ENCODE peak calls at places on chromosome 2, in five cellular contexts. A is neural progenitor cell, V is aorta, R is stomach, I is heart left ventricle. U is an unnamed sample.

GRCh38 chr2:37231251-37232130 is at the start of the genes CEBPZ and NDUFAF7:
- DNase-seq in A (peak; percentile 90), V (peak; percentile 96), R (peak; percentile 91), I (peak; percentile 94), U (peak; percentile 96)

GRCh38 chr2:223868005-223868404 is 30.6 kb upstream of the AP1S3 start:
- DNase-seq in A (no peak), V (no peak), R (no peak), I (no peak), U (no peak)

GRCh38 chr2:4354164-4354563 is 650.8 kb downstream of the DCDC2C start:
- DNase-seq in A (no peak), V (no peak), R (no peak), I (no peak), U (no peak)

GRCh38 chr2:207952564-207953345 is 72.6 kb downstream of the PLEKHM3 start:
- DNase-seq in A (no peak), V (no peak), R (no peak), I (no peak), U (peak; percentile 57)

GRCh38 chr2:24840164-24840869 is 47.1 kb downstream of the CENPO start:
- DNase-seq in A (no peak), V (peak; percentile 52), R (no peak), I (no peak), U (no peak)

GRCh38 chr2:217964658-217965161 is 38.1 kb downstream of the TNS1 start:
- DNase-seq in A (peak; percentile 33), V (peak; percentile 64), R (no peak), I (peak; percentile 37), U (peak; percentile 6)

GRCh38 chr2:182715121-182715895 is 749 bp upstream of the DNAJC10 start:
- DNase-seq in A (no peak), V (no peak), R (no peak), I (no peak), U (peak; percentile 27)

GRCh38 chr2:123073956-123074355 is 951.1 kb upstream of the CNTNAP5 start:
- DNase-seq in A (no peak), V (no peak), R (no peak), I (no peak), U (no peak)

GRCh38 chr2:61632276-61633169 is 94.4 kb upstream of the XPO1 start:
- DNase-seq in A (peak; percentile 22), V (no peak), R (no peak), I (no peak), U (peak; percentile 21)

GRCh38 chr2:231182500-231182899 is 15.9 kb upstream of the ARMC9 start:
- DNase-seq in A (no peak), V (no peak), R (peak; percentile 22), I (no peak), U (no peak)

GRCh38 chr2:221572821-221573429 is 821 bp upstream of the EPHA4 start:
- DNase-seq in A (peak; percentile 82), V (peak; percentile 73), R (peak; percentile 44), I (peak; percentile 54), U (peak; percentile 29)

GRCh38 chr2:41414486-41415230 is 633.2 kb upstream of the PKDCC start:
- DNase-seq in A (peak; percentile 83), V (no peak), R (no peak), I (peak; percentile 25), U (peak; percentile 21)

GRCh38 chr2:78351208-78351607 is 674.3 kb upstream of the REG3G start:
- DNase-seq in A (peak; percentile 4), V (no peak), R (no peak), I (no peak), U (no peak)

GRCh38 chr2:43035922-43036321 is 190.5 kb downstream of the ZFP36L2 start:
- DNase-seq in A (no peak), V (no peak), R (no peak), I (no peak), U (no peak)

GRCh38 chr2:203583696-203584095 is 48.6 kb upstream of the RAPH1 start:
- DNase-seq in A (no peak), V (peak; percentile 78), R (no peak), I (peak; percentile 62), U (no peak)

GRCh38 chr2:228763600-228763999 is 507.5 kb downstream of the PID1 start:
- DNase-seq in A (peak; percentile 80), V (no peak), R (no peak), I (no peak), U (no peak)
- H3K4me1 ChIP-seq in A (no peaks in the 10 kb centered on the region), V (no peaks in the 10 kb centered on the region), R (no peaks in the 10 kb centered on the region), I (no peaks in the 10 kb centered on the region), U (no peaks in the 10 kb centered on the region)

DNA sequence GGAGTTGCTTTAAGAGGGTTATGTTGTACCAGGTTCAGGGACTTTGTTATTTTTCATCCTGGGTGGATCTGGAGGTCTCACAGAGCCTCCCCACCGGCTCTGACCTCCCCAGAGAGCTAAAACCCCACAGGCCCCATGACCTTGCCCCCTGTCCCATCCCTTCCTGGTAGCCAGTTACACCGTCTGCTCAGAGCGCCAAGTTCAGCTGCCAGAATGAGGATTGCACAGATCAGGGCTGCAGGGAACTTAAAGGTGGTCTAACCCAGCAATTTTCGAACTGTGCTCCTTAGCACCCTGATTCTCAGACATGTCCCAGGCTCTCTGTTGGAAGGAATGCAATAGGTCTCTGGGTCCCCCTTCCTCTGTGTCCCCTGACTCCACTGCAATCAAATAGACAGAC is 32.1 kb downstream of the ATOH8 start:
- DNase-seq in A (no peak), V (no peak), R (no peak), I (peak; percentile 24), U (no peak)
- H3K27ac ChIP-seq in A (no peak overlapping the region), V (peak overlapping the region; percentile 18), R (no peak overlapping the region), I (peak overlapping the region; percentile 73), U (no peak overlapping the region)

DNA sequence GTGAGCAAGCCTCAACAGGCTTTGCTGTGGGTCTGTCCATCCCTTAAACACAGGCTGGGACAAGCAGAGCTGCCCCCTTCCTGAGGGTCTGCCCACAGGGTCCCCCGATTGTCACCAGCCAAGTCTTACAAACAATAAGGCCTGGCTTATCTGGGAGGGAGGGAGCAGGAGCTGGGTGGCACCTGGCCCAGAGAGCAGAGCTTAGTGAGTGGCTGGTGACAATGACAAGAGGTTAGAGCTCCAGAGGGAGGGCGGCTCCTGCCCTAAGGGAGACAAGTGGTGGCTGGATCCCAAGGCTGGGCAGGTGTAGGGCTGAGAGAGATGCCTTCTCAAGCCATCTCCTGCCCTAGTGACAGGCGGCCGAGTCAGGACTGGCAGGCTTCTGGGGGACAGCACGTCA is 125.5 kb downstream of the KLHL29 start:
- DNase-seq in A (no peak), V (no peak), R (no peak), I (peak; percentile 57), U (no peak)
- H3K4me1 ChIP-seq in A (peaks cover 11% of the 10 kb centered on the region), V (peaks cover 4% of the 10 kb centered on the region), R (no peaks in the 10 kb centered on the region), I (no peaks in the 10 kb centered on the region), U (no peaks in the 10 kb centered on the region)

DNA sequence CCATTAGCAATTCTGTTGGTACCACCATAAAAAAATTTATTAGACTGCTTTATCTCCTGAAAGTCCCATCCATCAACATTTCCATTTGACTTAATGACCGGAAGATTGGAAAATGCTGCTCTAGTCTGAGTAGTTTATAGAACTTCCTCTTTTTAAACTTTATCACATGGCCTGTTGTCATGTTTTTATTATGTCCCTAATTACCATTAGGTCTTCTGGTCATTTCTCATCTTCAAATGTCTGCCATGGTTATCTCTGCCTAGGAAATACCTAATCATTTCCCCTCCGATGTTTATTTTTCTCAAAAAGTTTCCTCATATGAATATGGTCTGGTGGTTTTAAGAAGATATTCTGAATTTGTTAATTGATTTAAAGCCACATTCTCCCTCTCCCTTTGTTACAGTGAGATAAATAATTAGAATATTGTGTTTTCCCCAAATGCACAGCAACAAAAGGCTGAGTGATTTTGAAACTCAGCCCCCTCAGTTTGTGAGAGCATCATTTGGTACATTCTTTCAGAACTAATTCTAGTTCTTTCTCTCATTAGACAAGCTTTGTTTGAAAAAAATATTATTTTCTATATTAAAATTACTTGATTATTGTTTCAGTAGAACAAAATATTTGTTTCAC is 317.1 kb upstream of the ST6GAL2 start:
- DNase-seq in A (no peak), V (no peak), R (no peak), I (no peak), U (no peak)
- H3K27ac ChIP-seq in A (no peak overlapping the region), V (no peak overlapping the region), R (no peak overlapping the region), I (no peak overlapping the region), U (no peak overlapping the region)

GRCh38 chr2:54504866-54505265 is 48.7 kb downstream of the SPTBN1 start:
- DNase-seq in A (no peak), V (no peak), R (no peak), I (no peak), U (no peak)
- H3K4me1 ChIP-seq in A (peaks cover 10% of the 10 kb centered on the region), V (peaks cover 1% of the 10 kb centered on the region), R (peaks cover 16% of the 10 kb centered on the region), I (peaks cover 39% of the 10 kb centered on the region), U (no peaks in the 10 kb centered on the region)

GRCh38 chr2:105057005-105057404 is 19.1 kb downstream of the MRPS9 start:
- DNase-seq in A (no peak), V (no peak), R (no peak), I (no peak), U (no peak)
- H3K27ac ChIP-seq in A (no peak overlapping the region), V (no peak overlapping the region), R (no peak overlapping the region), I (no peak overlapping the region), U (no peak overlapping the region)